ENCODE peak calls at places on chromosomes 11 and 22, in five cellular contexts. One of them, this sample, is unnamed.

GRCh38 chr22:21106000-21106399 is 60.3 kb downstream of the LRRC74B start:
- DNase-seq in esophagus squamous epithelium: no peak
- DNase-seq in NCI-H1048: no peak
- DNase-seq in foreskin fibroblast: no peak
- DNase-seq in NCI-H1092: no peak
- DNase-seq in this sample: no peak

GRCh38 chr11:30471244-30471643 is 114.9 kb downstream of the MPPED2 start:
- DNase-seq in esophagus squamous epithelium: no peak
- DNase-seq in NCI-H1048: no peak
- DNase-seq in foreskin fibroblast: no peak
- DNase-seq in NCI-H1092: no peak
- DNase-seq in this sample: no peak

GRCh38 chr11:121572581-121573059 is 119.9 kb upstream of the SORL1-AS1 start:
- DNase-seq in esophagus squamous epithelium: no peak
- DNase-seq in NCI-H1048: no peak
- DNase-seq in foreskin fibroblast: no peak
- DNase-seq in NCI-H1092: peak
- DNase-seq in this sample: no peak

GRCh38 chr11:47551086-47551485 is 1.8 kb downstream of the CELF1 start:
- DNase-seq in esophagus squamous epithelium: no peak
- DNase-seq in NCI-H1048: no peak
- DNase-seq in foreskin fibroblast: no peak
- DNase-seq in NCI-H1092: no peak
- DNase-seq in this sample: peak

GRCh38 chr22:21779444-21779843 is 43.9 kb upstream of the YPEL1 start:
- DNase-seq in esophagus squamous epithelium: no peak
- DNase-seq in NCI-H1048: no peak
- DNase-seq in foreskin fibroblast: no peak
- DNase-seq in NCI-H1092: no peak
- DNase-seq in this sample: no peak

GRCh38 chr11:80980221-80980620 is 1539.4 kb upstream of the TENM4 start:
- DNase-seq in esophagus squamous epithelium: no peak
- DNase-seq in NCI-H1048: no peak
- DNase-seq in foreskin fibroblast: peak
- DNase-seq in NCI-H1092: no peak
- DNase-seq in this sample: no peak

GRCh38 chr11:1869427-1870325 is 16.8 kb downstream of the LSP1 start:
- DNase-seq in esophagus squamous epithelium: no peak
- DNase-seq in NCI-H1048: no peak
- DNase-seq in foreskin fibroblast: no peak
- DNase-seq in NCI-H1092: no peak
- DNase-seq in this sample: no peak

GRCh38 chr22:21975273-21975672 is 7.3 kb downstream of the TOP3B start:
- DNase-seq in esophagus squamous epithelium: no peak
- DNase-seq in NCI-H1048: no peak
- DNase-seq in foreskin fibroblast: no peak
- DNase-seq in NCI-H1092: no peak
- DNase-seq in this sample: no peak

GRCh38 chr11:68200639-68201038 is 12.5 kb downstream of the KMT5B start:
- DNase-seq in esophagus squamous epithelium: no peak
- DNase-seq in NCI-H1048: no peak
- DNase-seq in foreskin fibroblast: peak
- DNase-seq in NCI-H1092: no peak
- DNase-seq in this sample: peak

GRCh38 chr22:18048441-18048898 is 24.1 kb upstream of the MICAL3 start:
- DNase-seq in esophagus squamous epithelium: no peak
- DNase-seq in NCI-H1048: no peak
- DNase-seq in foreskin fibroblast: peak
- DNase-seq in NCI-H1092: no peak
- DNase-seq in this sample: peak

This sample was measured in HCEC 1CT.